ENCODE peak calls at places on chromosomes 13 and 19, in seven cellular contexts. G is activated T-cell treated with anti-CD3 and anti-CD28 coated beads for 1 hour; Z is type B pancreatic cell; O is memory B cell; Q is activated naive CD4-positive, alpha-beta T cell treated with Interleukin-2 at 50 U/mL for 16 hours; I is activated CD8-positive, alpha-beta memory T cell treated with anti-CD3 and anti-CD28 coated beads, Interleukin-2, amount 10 ng/mL, durations not matched to agents 7 days and 5 days; J is RCC 7860. P is an unnamed sample.

GRCh38 chr13:110218601-110219201 is 88.3 kb downstream of the COL4A1 start:
- DNase-seq in G (no peak), Z (no peak), O (no peak), Q (no peak), I (peak), J (no peak), P (no peak)

GRCh38 chr19:31261651-31262331 is 87.4 kb downstream of the TSHZ3 start:
- DNase-seq in G (no peak), Z (peak), O (no peak), Q (no peak), I (no peak), J (no peak), P (no peak)

GRCh38 chr13:114106991-114107685 is 25.3 kb downstream of the RASA3 start:
- DNase-seq in G (no peak), Z (no peak), O (no peak), Q (no peak), I (no peak), J (no peak), P (no peak)

GRCh38 chr19:46319620-46320019 is 22.8 kb downstream of the HIF3A start:
- DNase-seq in G (no peak), Z (no peak), O (no peak), Q (no peak), I (no peak), J (no peak), P (no peak)

GRCh38 chr13:32225494-32225931 is 89.7 kb downstream of the ZAR1L start:
- DNase-seq in G (no peak), Z (no peak), O (no peak), Q (no peak), I (no peak), J (no peak), P (peak)

GRCh38 chr19:47372603-47373002 is 23.5 kb downstream of the DHX34 start:
- DNase-seq in G (no peak), Z (no peak), O (no peak), Q (no peak), I (no peak), J (no peak), P (no peak)

GRCh38 chr19:1648156-1648925 is 4.1 kb downstream of the TCF3 start:
- DNase-seq in G (no peak), Z (no peak), O (peak), Q (no peak), I (no peak), J (no peak), P (no peak)

GRCh38 chr19:43546581-43546980 is 13.6 kb downstream of the ZNF575 start:
- DNase-seq in G (no peak), Z (no peak), O (no peak), Q (no peak), I (no peak), J (no peak), P (no peak)

GRCh38 chr13:78772933-78773332 is 114.0 kb upstream of the OBI1 start:
- DNase-seq in G (no peak), Z (no peak), O (no peak), Q (no peak), I (no peak), J (no peak), P (no peak)

GRCh38 chr13:45575146-45575829 is 40.3 kb downstream of the ERICH6B start:
- DNase-seq in G (no peak), Z (no peak), O (no peak), Q (no peak), I (no peak), J (no peak), P (no peak)

GRCh38 chr19:47363758-47364529 is 14.8 kb downstream of the DHX34 start:
- DNase-seq in G (no peak), Z (no peak), O (no peak), Q (no peak), I (no peak), J (no peak), P (no peak)

GRCh38 chr13:52012512-52012836 is 276 bp downstream of the ALG11 start:
- DNase-seq in G (no peak), Z (no peak), O (no peak), Q (no peak), I (no peak), J (no peak), P (no peak)

P was measured in Caki2.